ENCODE peak calls at places on chromosomes 7 and 10, in six cellular contexts. T, W, E, C, R and Y are unnamed samples.

GRCh38 chr7:158247758-158248487 is 339.7 kb downstream of the PTPRN2 start:
- DNase-seq in T (no peak), W (no peak), E (no peak), C (no peak), R (no peak), Y (no peak)

GRCh38 chr10:75982611-75983369 is 551.4 kb downstream of the LRMDA start:
- DNase-seq in T (no peak), W (no peak), E (no peak), C (no peak), R (no peak), Y (no peak)

GRCh38 chr7:117781707-117782106 is 91.5 kb downstream of the CTTNBP2 start:
- DNase-seq in T (no peak), W (peak; percentile 17), E (no peak), C (no peak), R (no peak), Y (no peak)

GRCh38 chr10:116124777-116125176 is 148.2 kb downstream of the GFRA1 start:
- DNase-seq in T (no peak), W (no peak), E (no peak), C (no peak), R (no peak), Y (no peak)

GRCh38 chr7:117963278-117964184 is 90.3 kb upstream of the CTTNBP2 start:
- DNase-seq in T (no peak), W (no peak), E (no peak), C (no peak), R (no peak), Y (no peak)

GRCh38 chr10:126842836-126843235 is 62.4 kb upstream of the DOCK1 start:
- DNase-seq in T (no peak), W (peak; percentile 59), E (no peak), C (no peak), R (no peak), Y (no peak)

GRCh38 chr10:49361178-49361554 is 34.7 kb downstream of the DRGX start:
- DNase-seq in T (no peak), W (no peak), E (no peak), C (no peak), R (no peak), Y (no peak)

GRCh38 chr7:79893991-79894390 is 240.6 kb upstream of the GNAI1 start:
- DNase-seq in T (no peak), W (no peak), E (no peak), C (no peak), R (no peak), Y (no peak)

GRCh38 chr7:129375221-129375938 is 58.9 kb upstream of the STRIP2 start:
- DNase-seq in T (no peak), W (no peak), E (no peak), C (no peak), R (no peak), Y (no peak)

GRCh38 chr10:13698217-13698616 is 111.5 kb downstream of the PRPF18 start:
- DNase-seq in T (no peak), W (no peak), E (no peak), C (no peak), R (no peak), Y (no peak)

GRCh38 chr10:128295003-128295402 is 168.8 kb upstream of the MKI67 start:
- DNase-seq in T (no peak), W (no peak), E (no peak), C (no peak), R (no peak), Y (no peak)

GRCh38 chr10:3659518-3659917 is 125.5 kb downstream of the KLF6 start:
- DNase-seq in T (no peak), W (no peak), E (no peak), C (no peak), R (no peak), Y (no peak)

GRCh38 chr10:44463511-44464121 is 78.7 kb upstream of the CXCL12 start:
- DNase-seq in T (no peak), W (no peak), E (no peak), C (no peak), R (no peak), Y (no peak)

GRCh38 chr10:72503241-72503640 is 122.6 kb downstream of the MICU1 start:
- DNase-seq in T (no peak), W (no peak), E (no peak), C (no peak), R (no peak), Y (no peak)

GRCh38 chr7:122298618-122299017 is 5.9 kb downstream of the FEZF1 start:
- DNase-seq in T (no peak), W (no peak), E (no peak), C (no peak), R (no peak), Y (no peak)

GRCh38 chr7:108135446-108136190 is 5.5 kb upstream of the LAMB4 start:
- DNase-seq in T (no peak), W (no peak), E (no peak), C (peak; percentile 58), R (no peak), Y (peak; percentile 61)

GRCh38 chr7:7768977-7769376 is 50.6 kb upstream of the RPA3 start:
- DNase-seq in T (no peak), W (no peak), E (no peak), C (no peak), R (no peak), Y (no peak)

GRCh38 chr7:64098-64521 is 128.3 kb upstream of the FAM20C start:
- DNase-seq in T (peak; percentile 60), W (peak; percentile 67), E (no peak), C (no peak), R (no peak), Y (no peak)

GRCh38 chr10:71035511-71036278 is 147.3 kb upstream of the PCBD1 start:
- DNase-seq in T (no peak), W (no peak), E (no peak), C (no peak), R (no peak), Y (no peak)

GRCh38 chr7:159070422-159071148 is 74.1 kb downstream of the VIPR2 start:
- DNase-seq in T (no peak), W (no peak), E (no peak), C (peak; percentile 21), R (no peak), Y (no peak)

GRCh38 chr10:104208730-104209129 is 23.4 kb downstream of the CFAP43 start:
- DNase-seq in T (no peak), W (no peak), E (no peak), C (no peak), R (no peak), Y (no peak)

GRCh38 chr7:31642681-31643115 is 44.3 kb upstream of the PPP1R17 start:
- DNase-seq in T (no peak), W (no peak), E (no peak), C (no peak), R (no peak), Y (no peak)

GRCh38 chr7:104816537-104816936 is 197.5 kb upstream of the KMT2E start:
- DNase-seq in T (no peak), W (no peak), E (no peak), C (no peak), R (no peak), Y (no peak)

GRCh38 chr10:101568054-101568745 is 19.9 kb downstream of the POLL start:
- DNase-seq in T (no peak), W (no peak), E (no peak), C (no peak), R (no peak), Y (no peak)

GRCh38 chr7:127908430-127909258 is 122.6 kb downstream of the LRRC4 start:
- DNase-seq in T (no peak), W (no peak), E (no peak), C (no peak), R (no peak), Y (no peak)

GRCh38 chr10:70925377-70926214 is 37.2 kb upstream of the PCBD1 start:
- DNase-seq in T (peak; percentile 53), W (peak; percentile 94), E (no peak), C (peak; percentile 57), R (no peak), Y (peak; percentile 65)

GRCh38 chr10:91901784-91902677 is 7.3 kb downstream of the FGFBP3 start:
- DNase-seq in T (peak; percentile 12), W (no peak), E (no peak), C (peak; percentile 35), R (no peak), Y (peak; percentile 17)

GRCh38 chr7:98354511-98355249 is 46.2 kb downstream of the BAIAP2L1 start:
- DNase-seq in T (peak; percentile 96), W (peak; percentile 54), E (no peak), C (no peak), R (peak; percentile 76), Y (no peak)

GRCh38 chr10:100744136-100744979 is 1.0 kb upstream of the PAX2 start:
- DNase-seq in T (no peak), W (no peak), E (no peak), C (peak; percentile 46), R (no peak), Y (no peak)

GRCh38 chr10:22774102-22774501 is 59.7 kb upstream of the PIP4K2A start:
- DNase-seq in T (no peak), W (no peak), E (no peak), C (no peak), R (no peak), Y (no peak)

GRCh38 chr10:83357004-83357403 is 782.3 kb upstream of the GHITM start:
- DNase-seq in T (no peak), W (no peak), E (no peak), C (no peak), R (no peak), Y (no peak)

GRCh38 chr10:101748496-101748895 is 27.4 kb downstream of the FGF8 start:
- DNase-seq in T (no peak), W (no peak), E (no peak), C (no peak), R (no peak), Y (no peak)

GRCh38 chr7:48116043-48116442 is 27.0 kb downstream of the UPP1 start:
- DNase-seq in T (no peak), W (no peak), E (no peak), C (no peak), R (no peak), Y (no peak)

GRCh38 chr10:3538291-3538849 is 246.6 kb downstream of the KLF6 start:
- DNase-seq in T (no peak), W (no peak), E (no peak), C (no peak), R (no peak), Y (no peak)

GRCh38 chr7:11373546-11374142 is 400.0 kb downstream of the PHF14 start:
- DNase-seq in T (no peak), W (peak; percentile 8), E (no peak), C (no peak), R (no peak), Y (no peak)

GRCh38 chr10:100888957-100889356 is 23.8 kb upstream of the SLF2 start:
- DNase-seq in T (no peak), W (no peak), E (no peak), C (no peak), R (no peak), Y (no peak)

GRCh38 chr10:94192974-94193373 is 169.8 kb downstream of the NOC3L start:
- DNase-seq in T (no peak), W (no peak), E (no peak), C (no peak), R (peak; percentile 17), Y (no peak)